ENCODE peak calls at places on chromosome 2, in five cellular contexts. G is mesenchymal stem cell, T is IMR-90, Z is H9, H is mesendoderm. Q is an unnamed sample. For H3K4me1, the result is how much of the 10 kb centered on the place peaks cover.

GRCh38 chr2:216807861-216808272 is 52.0 kb downstream of the TNP1 start:
- DNase-seq in G (peak), T (peak), H (peak), Z (no peak), Q (no peak)

GRCh38 chr2:112788653-112789052 is 4.4 kb upstream of the IL1A start:
- DNase-seq in G (no peak), Z (no peak), T (no peak), H (no peak), Q (no peak)

GRCh38 chr2:147843864-147844690 is 752 bp upstream of the ACVR2A start:
- DNase-seq in T (peak), H (peak), Z (peak), G (peak), Q (peak)

GRCh38 chr2:122179492-122180070 is 424.1 kb downstream of the TSN start:
- DNase-seq in Z (no peak), G (no peak), T (no peak), H (no peak), Q (no peak)

GRCh38 chr2:130798472-130799221 is 38.1 kb upstream of the ARHGEF4 start:
- DNase-seq in T (no peak), G (peak), H (peak), Z (peak), Q (no peak)

GRCh38 chr2:159737917-159738296 is 25.6 kb downstream of the MARCHF7 start:
- DNase-seq in Z (no peak), H (no peak), T (no peak), G (no peak), Q (no peak)

GRCh38 chr2:240237609-240238151 is 97.2 kb upstream of the OTOS start:
- DNase-seq in T (peak), H (no peak), Z (no peak), G (no peak), Q (no peak)

GRCh38 chr2:69465513-69466456 is 28.6 kb upstream of the NFU1 start:
- DNase-seq in G (no peak), T (no peak), Z (no peak), H (no peak), Q (no peak)

GRCh38 chr2:221124542-221125235 is 447.4 kb downstream of the EPHA4 start:
- DNase-seq in T (no peak), G (no peak), Z (peak), H (peak), Q (no peak)

GRCh38 chr2:106065268-106065982 is 128.7 kb downstream of the UXS1 start:
- DNase-seq in H (peak), T (no peak), Z (no peak), G (no peak), Q (no peak)

GRCh38 chr2:231583982-231584381 is 8.7 kb upstream of the TEX44 start:
- DNase-seq in T (no peak), H (peak), Z (peak), G (no peak), Q (no peak)

GRCh38 chr2:181352158-181352557 is 105.0 kb upstream of the ITGA4 start:
- DNase-seq in T (no peak), G (no peak), Z (no peak), H (no peak), Q (no peak)

GRCh38 chr2:197079832-197080555 is 153.5 kb upstream of the PGAP1 start:
- DNase-seq in H (no peak), G (no peak), Z (no peak), T (peak), Q (no peak)

GRCh38 chr2:8413589-8414135 is 268.2 kb upstream of the ID2 start:
- DNase-seq in G (no peak), T (peak), Z (no peak), H (no peak), Q (no peak)

GRCh38 chr2:8416172-8416571 is 265.7 kb upstream of the ID2 start:
- DNase-seq in G (no peak), H (no peak), T (no peak), Z (no peak), Q (no peak)

GRCh38 chr2:8412586-8412985 is 269.3 kb upstream of the ID2 start:
- DNase-seq in G (peak), Z (no peak), T (no peak), H (peak), Q (no peak)

GRCh38 chr2:8416836-8417832 is 264.7 kb upstream of the ID2 start:
- DNase-seq in Z (no peak), H (no peak), T (peak), G (no peak), Q (no peak)

DNA sequence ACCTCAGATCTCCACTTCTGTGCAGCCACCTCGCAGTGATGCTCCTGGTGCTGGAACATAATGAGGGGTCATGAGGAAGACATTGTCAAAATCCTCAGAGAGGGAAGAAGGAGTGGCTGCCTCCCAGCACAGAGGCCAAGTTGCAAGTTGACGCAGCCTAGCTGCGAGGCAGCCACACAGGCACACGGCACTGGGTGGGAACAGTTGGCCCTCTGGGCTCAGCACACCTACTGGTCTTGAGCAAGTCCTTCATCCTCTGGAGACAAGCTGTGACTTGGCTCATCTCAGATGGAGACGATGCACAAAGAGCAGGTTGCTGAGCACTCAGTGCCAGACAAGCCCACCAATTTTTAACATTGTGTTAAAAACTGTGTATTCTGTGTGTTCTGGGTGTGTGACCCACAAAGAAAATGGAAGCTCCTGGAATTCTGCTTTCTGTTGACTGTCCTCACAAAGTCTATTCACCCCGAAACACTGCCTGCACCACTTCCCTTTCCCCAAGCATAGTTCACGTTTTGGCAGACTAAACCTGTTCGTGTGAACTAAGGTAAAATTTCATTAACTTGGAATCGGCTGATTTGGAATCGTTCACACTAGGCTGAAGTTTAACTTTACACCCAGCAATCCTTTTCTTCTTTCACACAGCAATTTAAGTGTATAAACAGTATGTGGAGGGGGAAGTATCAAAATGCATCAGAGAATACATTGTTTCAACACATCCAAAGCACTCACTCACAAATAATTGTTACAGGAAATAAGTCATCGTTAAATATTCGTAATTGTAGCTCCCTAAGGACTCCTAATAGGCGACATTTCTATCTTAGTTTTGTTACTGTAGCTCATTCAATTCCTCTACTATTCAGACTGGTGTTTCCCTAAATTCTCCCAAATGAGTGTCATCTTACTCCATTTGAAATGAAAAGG is 266.6 kb upstream of the ID2 start:
- DNase-seq in T (no peak), Z (no peak), G (no peak), H (no peak), Q (no peak)
- H3K23ac ChIP-seq in T (no peak), Z (no peak), G (no peak), H (no peak), Q (no peak)

GRCh38 chr2:136112949-136113766 is 4.8 kb downstream of the CXCR4 start:
- DNase-seq in Z (no peak), G (no peak), H (no peak), T (no peak), Q (no peak)
- H3K4me1 ChIP-seq in Z (under half), G (under half), H (under half), T (under half), Q (under half)

DNA sequence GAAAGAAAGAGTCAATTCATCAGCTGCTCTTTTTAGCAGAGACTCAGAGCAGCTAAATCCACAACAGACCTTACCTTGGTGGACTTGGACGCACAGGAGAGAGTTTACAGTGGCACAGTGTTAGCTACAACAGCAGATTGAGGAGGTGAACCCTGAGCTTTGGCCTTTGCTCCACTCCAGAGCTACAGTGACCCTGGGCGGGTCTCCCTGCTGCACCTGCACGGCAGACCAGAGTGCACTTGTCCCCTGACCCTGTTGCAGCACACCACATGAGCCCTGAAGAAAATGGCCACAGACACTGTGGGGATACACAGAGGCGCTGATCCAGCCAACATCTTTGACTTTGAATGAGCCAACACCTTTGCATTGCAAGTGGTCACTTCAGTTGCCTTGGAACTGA is 11.0 kb downstream of the SLC19A3 start:
- DNase-seq in G (no peak), H (no peak), Z (no peak), T (no peak), Q (no peak)
- H3K23ac ChIP-seq in G (no peak), H (no peak), Z (no peak), T (no peak), Q (no peak)

DNA sequence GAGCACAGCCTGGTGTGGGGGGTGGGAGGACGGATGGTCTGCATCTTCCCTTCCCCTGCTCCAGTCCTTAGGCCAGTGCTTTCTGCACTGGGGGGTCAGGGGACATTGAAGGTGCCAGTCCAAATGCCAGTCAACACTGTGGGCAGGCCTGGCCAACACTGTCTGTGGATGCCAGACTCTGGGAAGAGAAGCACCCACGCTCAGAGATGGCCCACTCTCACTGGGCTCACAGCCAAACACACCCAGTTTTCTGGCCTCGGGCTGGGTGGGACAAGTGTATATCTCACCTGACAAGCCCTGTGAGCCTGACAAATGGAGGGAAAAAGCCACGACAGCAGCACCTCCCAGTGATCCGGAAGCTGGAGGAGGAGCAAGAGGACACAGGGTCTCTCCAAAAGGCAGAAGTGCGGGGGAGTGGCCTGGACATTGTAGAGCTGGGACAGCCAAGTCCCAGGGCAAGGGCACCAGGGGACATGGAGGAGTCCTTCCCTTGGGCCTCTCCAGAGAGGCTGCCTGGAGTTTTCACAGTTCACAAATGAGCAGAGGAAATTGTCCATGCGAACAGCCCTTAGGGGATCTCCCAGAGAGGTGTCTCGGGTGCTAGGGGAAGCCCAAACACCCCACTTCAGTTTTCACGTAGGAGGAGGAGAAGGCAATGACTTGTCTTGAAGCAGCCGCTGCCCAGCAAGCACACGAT is 79.3 kb downstream of the SDC1 start:
- DNase-seq in Z (no peak), H (peak), G (no peak), T (no peak), Q (no peak)
- H3K4me1 ChIP-seq in Z (under half), H (under half), G (under half), T (under half), Q (under half)

DNA sequence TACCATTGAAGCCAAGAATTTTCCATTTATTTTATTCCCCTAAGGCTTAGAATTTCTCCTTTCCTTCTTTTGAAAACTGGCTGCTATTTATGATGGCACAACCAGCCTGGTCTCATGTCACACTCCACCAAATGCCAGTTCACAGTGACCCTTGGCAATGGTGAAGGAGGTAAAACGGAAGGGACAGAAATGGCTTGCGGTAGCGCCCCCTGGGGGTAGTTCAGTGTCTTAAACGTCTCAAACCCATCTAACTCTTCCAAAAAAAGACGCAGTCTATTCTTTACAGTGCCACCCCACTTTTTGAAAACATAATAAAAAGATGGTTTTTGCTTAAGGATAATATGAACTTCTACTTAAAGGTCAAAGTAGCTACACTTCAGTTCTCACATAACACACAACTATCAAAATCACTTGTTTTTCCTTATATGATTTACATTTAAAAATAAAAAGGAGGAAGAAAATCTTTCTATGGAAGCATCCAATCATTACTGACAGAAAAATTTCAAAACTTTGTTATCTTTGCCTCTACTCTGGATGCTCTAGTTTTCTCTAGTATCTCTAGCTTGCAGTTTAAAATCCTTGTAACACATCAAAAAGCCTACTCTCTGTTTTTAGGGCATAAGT is 28.0 kb downstream of the PNO1 start:
- DNase-seq in T (peak), H (peak), G (peak), Z (peak), Q (peak)
- H3K23ac ChIP-seq in T (no peak), H (no peak), G (no peak), Z (no peak), Q (no peak)

GRCh38 chr2:56337342-56337741 is 153.6 kb downstream of the CCDC85A start:
- DNase-seq in H (no peak), Z (no peak), G (no peak), T (no peak), Q (no peak)

GRCh38 chr2:56334622-56335021 is 150.8 kb downstream of the CCDC85A start:
- DNase-seq in H (no peak), Z (no peak), T (no peak), G (no peak), Q (no peak)

GRCh38 chr2:56333812-56334485 is 150.2 kb downstream of the CCDC85A start:
- DNase-seq in G (no peak), H (no peak), Z (no peak), T (no peak), Q (no peak)

GRCh38 chr2:56338232-56338631 is 154.4 kb downstream of the CCDC85A start:
- DNase-seq in Z (no peak), T (no peak), H (no peak), G (no peak), Q (no peak)
- H3K4me1 ChIP-seq in Z (under half), T (under half), H (under half), G (under half), Q (under half)

DNA sequence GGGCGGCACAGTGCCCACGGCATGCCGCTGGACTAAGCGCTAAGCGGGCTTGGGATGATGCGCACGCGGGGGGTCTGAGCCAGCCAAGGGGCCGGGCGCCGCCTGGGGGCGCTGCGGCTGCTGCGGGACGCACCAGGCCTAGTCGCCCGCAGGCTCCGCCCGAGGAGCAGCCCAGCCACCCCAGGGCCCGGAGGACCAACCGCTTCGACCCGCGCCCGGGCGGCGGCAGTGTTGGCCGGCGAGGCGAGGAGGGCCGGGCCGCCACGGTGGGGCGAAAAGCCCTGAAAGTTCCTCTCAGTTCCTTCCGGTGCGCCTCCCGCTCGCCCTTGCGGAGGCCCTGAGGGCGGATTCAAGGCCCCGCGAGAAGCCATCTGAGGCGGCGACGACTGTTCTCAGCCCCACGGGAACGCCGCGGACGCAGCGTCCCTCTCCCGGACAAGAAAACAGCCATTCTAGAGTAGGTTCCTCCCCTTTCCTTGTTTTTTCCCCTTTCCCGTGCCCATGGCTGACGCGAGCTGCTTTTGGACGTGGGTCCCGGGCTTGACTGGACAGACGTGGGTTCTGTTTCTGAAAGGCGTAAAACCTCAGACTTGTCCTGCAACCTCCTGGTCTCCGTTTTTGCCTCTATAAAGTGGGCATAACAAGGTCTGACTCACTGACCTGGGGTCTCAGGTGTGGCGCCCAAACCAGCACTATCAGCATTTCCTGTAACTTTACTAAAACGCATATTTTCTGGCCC is at the start of gene ANKAR:
- DNase-seq in G (peak), Z (peak), H (peak), T (peak), Q (peak)
- H3K23ac ChIP-seq in G (no peak), Z (no peak), H (no peak), T (peak), Q (peak)

DNA sequence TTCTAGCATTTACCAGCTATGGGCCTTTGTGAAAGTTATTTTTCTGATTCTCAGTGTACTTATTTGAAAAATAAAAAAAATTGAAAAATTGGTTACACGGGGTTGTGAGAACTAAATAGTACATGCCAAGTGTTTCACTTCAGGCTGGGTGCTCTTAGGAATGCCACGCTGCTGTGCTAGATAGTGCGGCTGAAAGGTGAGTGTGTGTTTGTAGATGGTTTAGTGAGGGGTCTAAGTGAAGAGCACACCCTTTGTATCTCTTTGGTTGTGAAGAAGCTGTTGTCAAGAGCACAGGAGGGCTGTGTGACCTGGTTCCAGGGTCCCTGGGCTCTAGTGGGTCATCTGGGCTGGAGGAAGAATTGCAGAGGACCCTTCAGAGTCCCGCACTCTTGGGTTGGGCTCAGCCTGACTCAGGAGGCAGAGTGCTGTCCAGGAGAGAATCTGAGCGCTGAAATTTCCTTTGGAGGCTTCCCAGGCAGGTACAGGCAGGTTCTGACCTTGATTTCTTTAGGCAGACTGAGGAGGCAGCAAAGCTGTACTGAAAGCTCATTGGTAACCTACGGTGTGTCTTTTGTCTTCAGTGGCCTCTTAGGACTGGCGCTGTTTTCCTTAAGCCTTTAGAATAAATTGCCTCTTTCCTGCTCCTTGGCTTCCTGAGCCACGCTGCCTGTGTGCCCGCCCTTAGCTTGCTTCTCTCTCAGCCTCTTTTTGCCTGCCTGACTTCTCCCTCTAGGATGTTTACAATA is 44.4 kb downstream of the MAP4K4 start:
- DNase-seq in Z (peak), T (no peak), H (peak), G (peak), Q (peak)
- H3K4me1 ChIP-seq in Z (under half), T (under half), H (under half), G (under half), Q (under half)

GRCh38 chr2:96547751-96548161 is 11.2 kb downstream of the ARID5A start:
- DNase-seq in H (no peak), Z (no peak), G (no peak), T (peak), Q (no peak)

GRCh38 chr2:96548558-96549465 is 12.3 kb downstream of the ARID5A start:
- DNase-seq in Z (no peak), T (no peak), H (no peak), G (no peak), Q (no peak)

GRCh38 chr2:96546321-96546720 is 9.8 kb downstream of the ARID5A start:
- DNase-seq in G (no peak), T (no peak), Z (no peak), H (no peak), Q (no peak)

GRCh38 chr2:96546797-96547196 is 10.2 kb downstream of the ARID5A start:
- DNase-seq in G (no peak), H (no peak), Z (no peak), T (no peak), Q (no peak)

GRCh38 chr2:96547203-96547641 is 10.7 kb downstream of the ARID5A start:
- DNase-seq in G (no peak), Z (peak), H (no peak), T (no peak), Q (no peak)
- H3K23ac ChIP-seq in G (no peak), Z (no peak), H (no peak), T (no peak), Q (no peak)